ENCODE peak calls at places on chromosomes 5 and 9, in eight cellular contexts. One of them, this sample, is unnamed.

GRCh38 chr5:175567954-175568353 is 89.6 kb downstream of the SFXN1 start:
- DNase-seq in HCT116: peak; percentile 4
- DNase-seq in cardiac muscle cell: no peak
- DNase-seq in fibroblast of lung: no peak
- DNase-seq in glutamatergic neuron: no peak
- DNase-seq in mammary epithelial cell: no peak
- DNase-seq in fibroblast of mammary gland: no peak
- DNase-seq in body of pancreas: no peak
- DNase-seq in this sample: no peak

GRCh38 chr9:16030513-16031185 is 477.8 kb downstream of the CCDC171 start:
- DNase-seq in cardiac muscle cell: peak; percentile 82
- DNase-seq in glutamatergic neuron: no peak
- DNase-seq in body of pancreas: no peak
- DNase-seq in fibroblast of mammary gland: peak; percentile 96
- DNase-seq in mammary epithelial cell: peak; percentile 91
- DNase-seq in HCT116: peak; percentile 84
- DNase-seq in fibroblast of lung: peak; percentile 88
- DNase-seq in this sample: peak; percentile 31

GRCh38 chr5:142783601-142784291 is 13.6 kb downstream of the ARHGAP26 start:
- DNase-seq in mammary epithelial cell: peak; percentile 37
- DNase-seq in glutamatergic neuron: peak; percentile 74
- DNase-seq in fibroblast of mammary gland: peak; percentile 45
- DNase-seq in cardiac muscle cell: peak; percentile 50
- DNase-seq in fibroblast of lung: no peak
- DNase-seq in HCT116: no peak
- DNase-seq in body of pancreas: no peak
- DNase-seq in this sample: no peak

GRCh38 chr5:124906339-124907097 is 160.1 kb upstream of the ZNF608 start:
- DNase-seq in mammary epithelial cell: peak; percentile 32
- DNase-seq in fibroblast of lung: peak; percentile 93
- DNase-seq in glutamatergic neuron: peak; percentile 18
- DNase-seq in HCT116: no peak
- DNase-seq in body of pancreas: peak; percentile 72
- DNase-seq in fibroblast of mammary gland: peak; percentile 86
- DNase-seq in cardiac muscle cell: peak; percentile 92
- DNase-seq in this sample: no peak

GRCh38 chr9:104864675-104865104 is 63.3 kb downstream of the ABCA1 start:
- DNase-seq in fibroblast of lung: peak; percentile 88
- DNase-seq in mammary epithelial cell: no peak
- DNase-seq in HCT116: no peak
- DNase-seq in glutamatergic neuron: no peak
- DNase-seq in cardiac muscle cell: peak; percentile 83
- DNase-seq in body of pancreas: no peak
- DNase-seq in fibroblast of mammary gland: peak; percentile 98
- DNase-seq in this sample: no peak

GRCh38 chr5:96070625-96071246 is 109.1 kb upstream of the ELL2 start:
- DNase-seq in cardiac muscle cell: no peak
- DNase-seq in fibroblast of lung: no peak
- DNase-seq in HCT116: no peak
- DNase-seq in glutamatergic neuron: no peak
- DNase-seq in mammary epithelial cell: no peak
- DNase-seq in body of pancreas: no peak
- DNase-seq in fibroblast of mammary gland: peak; percentile 27
- DNase-seq in this sample: no peak

GRCh38 chr5:107486489-107486888 is 184.2 kb downstream of the EFNA5 start:
- DNase-seq in fibroblast of lung: no peak
- DNase-seq in cardiac muscle cell: peak; percentile 63
- DNase-seq in glutamatergic neuron: no peak
- DNase-seq in HCT116: peak; percentile 36
- DNase-seq in mammary epithelial cell: peak; percentile 92
- DNase-seq in body of pancreas: no peak
- DNase-seq in fibroblast of mammary gland: peak; percentile 83
- DNase-seq in this sample: peak; percentile 21

GRCh38 chr5:119537704-119538103 is 85.4 kb downstream of the HSD17B4 start:
- DNase-seq in HCT116: no peak
- DNase-seq in fibroblast of mammary gland: peak; percentile 9
- DNase-seq in mammary epithelial cell: peak; percentile 81
- DNase-seq in cardiac muscle cell: peak; percentile 29
- DNase-seq in body of pancreas: no peak
- DNase-seq in fibroblast of lung: no peak
- DNase-seq in glutamatergic neuron: no peak
- DNase-seq in this sample: peak; percentile 34

GRCh38 chr5:146126068-146126467 is 20.7 kb upstream of the PLAC8L1 start:
- DNase-seq in body of pancreas: no peak
- DNase-seq in HCT116: no peak
- DNase-seq in glutamatergic neuron: no peak
- DNase-seq in cardiac muscle cell: no peak
- DNase-seq in mammary epithelial cell: no peak
- DNase-seq in fibroblast of mammary gland: no peak
- DNase-seq in fibroblast of lung: no peak
- DNase-seq in this sample: no peak

GRCh38 chr5:80198399-80198798 is 57.4 kb downstream of the SERINC5 start:
- DNase-seq in fibroblast of lung: no peak
- DNase-seq in HCT116: no peak
- DNase-seq in glutamatergic neuron: peak; percentile 24
- DNase-seq in body of pancreas: no peak
- DNase-seq in cardiac muscle cell: peak; percentile 58
- DNase-seq in fibroblast of mammary gland: peak; percentile 12
- DNase-seq in mammary epithelial cell: no peak
- DNase-seq in this sample: no peak

GRCh38 chr5:130871346-130872086 is 293.5 kb downstream of the HINT1 start:
- DNase-seq in HCT116: peak; percentile 29
- DNase-seq in fibroblast of mammary gland: peak; percentile 73
- DNase-seq in fibroblast of lung: peak; percentile 5
- DNase-seq in body of pancreas: peak; percentile 28
- DNase-seq in glutamatergic neuron: peak; percentile 18
- DNase-seq in cardiac muscle cell: peak; percentile 34
- DNase-seq in mammary epithelial cell: peak; percentile 17
- DNase-seq in this sample: peak; percentile 28

GRCh38 chr5:68839019-68839552 is 254.7 kb upstream of the SLC30A5 start:
- DNase-seq in body of pancreas: no peak
- DNase-seq in glutamatergic neuron: no peak
- DNase-seq in fibroblast of mammary gland: peak; percentile 46
- DNase-seq in HCT116: no peak
- DNase-seq in cardiac muscle cell: peak; percentile 16
- DNase-seq in mammary epithelial cell: no peak
- DNase-seq in fibroblast of lung: no peak
- DNase-seq in this sample: no peak

GRCh38 chr5:58459860-58460726 is at the start of gene PLK2:
- DNase-seq in fibroblast of mammary gland: peak; percentile 83
- DNase-seq in cardiac muscle cell: peak; percentile 98
- DNase-seq in fibroblast of lung: peak; percentile 95
- DNase-seq in glutamatergic neuron: peak; percentile 83
- DNase-seq in HCT116: peak; percentile 76
- DNase-seq in body of pancreas: peak; percentile 95
- DNase-seq in mammary epithelial cell: peak; percentile 92
- DNase-seq in this sample: peak; percentile 85

GRCh38 chr5:33594006-33594405 is 153.2 kb downstream of the TARS1 start:
- DNase-seq in mammary epithelial cell: no peak
- DNase-seq in fibroblast of mammary gland: peak; percentile 70
- DNase-seq in glutamatergic neuron: no peak
- DNase-seq in HCT116: no peak
- DNase-seq in body of pancreas: no peak
- DNase-seq in cardiac muscle cell: peak; percentile 18
- DNase-seq in fibroblast of lung: peak; percentile 9
- DNase-seq in this sample: no peak

GRCh38 chr5:10562202-10563131 is 1.4 kb upstream of the ANKRD33B start:
- DNase-seq in body of pancreas: no peak
- DNase-seq in glutamatergic neuron: no peak
- DNase-seq in mammary epithelial cell: no peak
- DNase-seq in fibroblast of mammary gland: no peak
- DNase-seq in fibroblast of lung: no peak
- DNase-seq in cardiac muscle cell: no peak
- DNase-seq in HCT116: no peak
- DNase-seq in this sample: peak; percentile 81

DNA sequence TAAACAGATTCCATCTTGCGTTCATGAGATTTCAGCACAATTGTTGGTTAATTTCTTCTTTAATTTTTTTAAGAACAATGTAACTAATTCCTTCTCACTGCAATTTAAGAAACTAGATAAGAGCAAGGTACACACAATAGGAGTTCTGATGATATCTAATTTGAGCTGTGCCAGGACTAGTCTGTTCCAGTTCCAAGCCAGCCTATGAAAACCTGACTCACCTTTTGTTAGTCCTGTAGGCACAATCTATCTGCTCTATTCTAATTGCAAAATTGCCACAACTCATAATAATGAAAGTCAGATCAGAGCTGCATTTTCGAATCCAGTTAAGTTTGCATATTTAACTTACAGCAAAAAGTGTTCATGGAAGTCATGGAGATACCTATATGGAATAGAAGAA is 494.1 kb upstream of the TUSC1 start:
- DNase-seq in cardiac muscle cell: no peak
- DNase-seq in HCT116: no peak
- DNase-seq in glutamatergic neuron: no peak
- DNase-seq in fibroblast of lung: no peak
- DNase-seq in body of pancreas: no peak
- DNase-seq in mammary epithelial cell: peak; percentile 62
- DNase-seq in fibroblast of mammary gland: no peak
- DNase-seq in this sample: no peak
- TF ChIP-seq CTCF in cardiac muscle cell: no peak
- TF ChIP-seq CTCF in HCT116: no peak
- TF ChIP-seq CTCF in glutamatergic neuron: no peak
- TF ChIP-seq CTCF in fibroblast of lung: no peak
- TF ChIP-seq CTCF in body of pancreas: no peak
- TF ChIP-seq CTCF in mammary epithelial cell: no peak
- TF ChIP-seq CTCF in fibroblast of mammary gland: no peak
- TF ChIP-seq CTCF in this sample: no peak

DNA sequence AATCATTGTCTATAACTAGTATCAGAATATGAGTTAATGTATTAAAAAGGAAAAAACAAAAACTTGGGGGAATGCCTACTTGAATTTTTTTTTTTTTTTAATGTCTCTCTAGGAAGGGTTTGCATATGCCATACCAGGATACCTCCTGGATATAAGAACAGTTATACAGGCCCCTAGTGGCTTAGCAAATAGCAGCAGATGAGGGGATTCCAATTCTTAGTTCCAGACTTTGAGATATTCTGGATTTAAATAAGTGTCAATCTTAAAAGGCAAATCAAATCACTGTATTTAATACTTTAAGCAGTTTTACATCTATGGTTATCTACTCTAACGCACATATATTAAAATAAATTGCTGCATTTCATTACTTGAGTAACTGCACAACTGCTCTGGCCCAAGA is 1055.5 kb upstream of the DMAC1 start:
- DNase-seq in fibroblast of lung: peak; percentile 75
- DNase-seq in mammary epithelial cell: no peak
- DNase-seq in cardiac muscle cell: peak; percentile 47
- DNase-seq in fibroblast of mammary gland: peak; percentile 59
- DNase-seq in HCT116: no peak
- DNase-seq in body of pancreas: no peak
- DNase-seq in glutamatergic neuron: no peak
- DNase-seq in this sample: no peak
- TF ChIP-seq CTCF in fibroblast of lung: peak; percentile 83
- TF ChIP-seq CTCF in mammary epithelial cell: no peak
- TF ChIP-seq CTCF in cardiac muscle cell: peak; percentile 62
- TF ChIP-seq CTCF in fibroblast of mammary gland: peak; percentile 69
- TF ChIP-seq CTCF in HCT116: no peak
- TF ChIP-seq CTCF in body of pancreas: no peak
- TF ChIP-seq CTCF in glutamatergic neuron: peak; percentile 45
- TF ChIP-seq CTCF in this sample: no peak

GRCh38 chr9:136679431-136679941 is 7.8 kb downstream of the AGPAT2 start:
- DNase-seq in fibroblast of lung: peak; percentile 21
- DNase-seq in glutamatergic neuron: no peak
- DNase-seq in HCT116: no peak
- DNase-seq in body of pancreas: no peak
- DNase-seq in fibroblast of mammary gland: no peak
- DNase-seq in cardiac muscle cell: peak; percentile 64
- DNase-seq in mammary epithelial cell: no peak
- DNase-seq in this sample: no peak

GRCh38 chr9:136678034-136678433 is 9.2 kb downstream of the AGPAT2 start:
- DNase-seq in body of pancreas: no peak
- DNase-seq in fibroblast of mammary gland: no peak
- DNase-seq in cardiac muscle cell: no peak
- DNase-seq in mammary epithelial cell: no peak
- DNase-seq in glutamatergic neuron: no peak
- DNase-seq in fibroblast of lung: no peak
- DNase-seq in HCT116: no peak
- DNase-seq in this sample: no peak

GRCh38 chr9:136676297-136676794 is 10.9 kb downstream of the AGPAT2 start:
- DNase-seq in fibroblast of mammary gland: no peak
- DNase-seq in fibroblast of lung: no peak
- DNase-seq in body of pancreas: no peak
- DNase-seq in mammary epithelial cell: no peak
- DNase-seq in HCT116: no peak
- DNase-seq in glutamatergic neuron: no peak
- DNase-seq in cardiac muscle cell: no peak
- DNase-seq in this sample: no peak

GRCh38 chr9:136676920-136677686 is 10.2 kb downstream of the AGPAT2 start:
- DNase-seq in cardiac muscle cell: no peak
- DNase-seq in fibroblast of lung: no peak
- DNase-seq in body of pancreas: no peak
- DNase-seq in HCT116: no peak
- DNase-seq in mammary epithelial cell: no peak
- DNase-seq in glutamatergic neuron: no peak
- DNase-seq in fibroblast of mammary gland: no peak
- DNase-seq in this sample: no peak

GRCh38 chr9:136678624-136679023 is 8.6 kb downstream of the AGPAT2 start:
- DNase-seq in glutamatergic neuron: no peak
- DNase-seq in cardiac muscle cell: no peak
- DNase-seq in HCT116: no peak
- DNase-seq in fibroblast of lung: no peak
- DNase-seq in body of pancreas: no peak
- DNase-seq in fibroblast of mammary gland: no peak
- DNase-seq in mammary epithelial cell: no peak
- DNase-seq in this sample: no peak
- TF ChIP-seq CTCF in glutamatergic neuron: no peak
- TF ChIP-seq CTCF in cardiac muscle cell: no peak
- TF ChIP-seq CTCF in HCT116: no peak
- TF ChIP-seq CTCF in fibroblast of lung: no peak
- TF ChIP-seq CTCF in body of pancreas: no peak
- TF ChIP-seq CTCF in fibroblast of mammary gland: no peak
- TF ChIP-seq CTCF in mammary epithelial cell: no peak
- TF ChIP-seq CTCF in this sample: no peak

DNA sequence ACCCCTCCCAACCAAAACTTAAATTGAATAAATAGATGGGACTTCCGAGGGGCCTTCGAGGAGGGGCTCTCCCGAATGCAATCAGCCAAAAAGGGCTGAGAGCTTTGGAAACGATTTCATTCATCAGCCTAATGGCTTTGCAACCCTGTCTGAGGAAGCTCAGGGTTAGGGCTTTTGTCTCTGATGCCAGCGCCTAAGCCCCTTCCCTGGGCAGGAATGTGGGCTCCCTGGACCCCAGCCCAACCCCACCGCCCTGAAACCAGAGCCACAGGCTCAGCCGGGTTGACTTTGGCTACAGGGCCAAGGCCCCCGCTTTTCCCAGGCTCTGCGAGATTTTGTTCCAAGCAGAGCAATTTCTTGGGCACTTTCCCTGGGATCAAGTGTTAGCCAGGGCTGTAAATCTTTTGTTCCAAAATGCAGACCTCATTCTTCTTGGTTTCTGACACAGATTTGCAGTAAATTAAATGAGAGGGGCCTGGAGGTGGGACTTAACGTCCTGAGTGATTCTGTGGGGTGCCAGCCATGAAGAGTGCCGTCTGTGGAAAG is 29.1 kb downstream of the LHX3 start:
- DNase-seq in glutamatergic neuron: peak; percentile 9
- DNase-seq in fibroblast of mammary gland: no peak
- DNase-seq in mammary epithelial cell: no peak
- DNase-seq in fibroblast of lung: no peak
- DNase-seq in body of pancreas: no peak
- DNase-seq in cardiac muscle cell: no peak
- DNase-seq in HCT116: no peak
- DNase-seq in this sample: no peak
- TF ChIP-seq CTCF in glutamatergic neuron: no peak
- TF ChIP-seq CTCF in fibroblast of mammary gland: no peak
- TF ChIP-seq CTCF in mammary epithelial cell: no peak
- TF ChIP-seq CTCF in fibroblast of lung: no peak
- TF ChIP-seq CTCF in body of pancreas: no peak
- TF ChIP-seq CTCF in cardiac muscle cell: no peak
- TF ChIP-seq CTCF in HCT116: no peak
- TF ChIP-seq CTCF in this sample: no peak